ENCODE peak calls at places on chromosomes 2 and 18, in ten cellular contexts. One of them, this sample, is unnamed.

GRCh38 chr18:46199515-46200147 is 95.4 kb downstream of the HAUS1 start:
- DNase-seq in stimulated activated CD8-positive, alpha-beta memory T cell treated with anti-CD3 and anti-CD28 coated beads, Interleukin-7, amount 100 ng/mL, for 4 hours: no peak
- DNase-seq in GF-D8: no peak
- DNase-seq in IMR-90: peak
- DNase-seq in fibroblast of lung: peak
- DNase-seq in kidney: no peak
- DNase-seq in M059J: peak
- DNase-seq in stimulated activated CD4-positive, alpha-beta T cell treated with anti-CD3 and anti-CD28 coated beads, Interleukin-2, amount 100 ng/mL, for 48 hours: no peak
- DNase-seq in caudate nucleus: no peak
- DNase-seq in bronchial epithelial cell: peak
- DNase-seq in this sample: no peak

GRCh38 chr2:134164306-134164705 is 89.6 kb upstream of the MGAT5 start:
- DNase-seq in fibroblast of lung: no peak
- DNase-seq in caudate nucleus: no peak
- DNase-seq in IMR-90: no peak
- DNase-seq in stimulated activated CD8-positive, alpha-beta memory T cell treated with anti-CD3 and anti-CD28 coated beads, Interleukin-7, amount 100 ng/mL, for 4 hours: no peak
- DNase-seq in M059J: no peak
- DNase-seq in stimulated activated CD4-positive, alpha-beta T cell treated with anti-CD3 and anti-CD28 coated beads, Interleukin-2, amount 100 ng/mL, for 48 hours: no peak
- DNase-seq in bronchial epithelial cell: no peak
- DNase-seq in kidney: no peak
- DNase-seq in GF-D8: no peak
- DNase-seq in this sample: no peak

GRCh38 chr18:63292844-63293683 is 26.5 kb downstream of the BCL2 start:
- DNase-seq in fibroblast of lung: no peak
- DNase-seq in stimulated activated CD4-positive, alpha-beta T cell treated with anti-CD3 and anti-CD28 coated beads, Interleukin-2, amount 100 ng/mL, for 48 hours: no peak
- DNase-seq in bronchial epithelial cell: no peak
- DNase-seq in M059J: no peak
- DNase-seq in IMR-90: no peak
- DNase-seq in GF-D8: no peak
- DNase-seq in caudate nucleus: no peak
- DNase-seq in kidney: no peak
- DNase-seq in stimulated activated CD8-positive, alpha-beta memory T cell treated with anti-CD3 and anti-CD28 coated beads, Interleukin-7, amount 100 ng/mL, for 4 hours: no peak
- DNase-seq in this sample: peak

GRCh38 chr2:63818276-63818675 is 23.4 kb upstream of the UGP2 start:
- DNase-seq in bronchial epithelial cell: no peak
- DNase-seq in GF-D8: no peak
- DNase-seq in kidney: no peak
- DNase-seq in M059J: no peak
- DNase-seq in stimulated activated CD8-positive, alpha-beta memory T cell treated with anti-CD3 and anti-CD28 coated beads, Interleukin-7, amount 100 ng/mL, for 4 hours: no peak
- DNase-seq in fibroblast of lung: no peak
- DNase-seq in IMR-90: no peak
- DNase-seq in stimulated activated CD4-positive, alpha-beta T cell treated with anti-CD3 and anti-CD28 coated beads, Interleukin-2, amount 100 ng/mL, for 48 hours: no peak
- DNase-seq in caudate nucleus: no peak
- DNase-seq in this sample: no peak

GRCh38 chr2:670637-671036 is 6.6 kb downstream of the TMEM18 start:
- DNase-seq in IMR-90: no peak
- DNase-seq in stimulated activated CD4-positive, alpha-beta T cell treated with anti-CD3 and anti-CD28 coated beads, Interleukin-2, amount 100 ng/mL, for 48 hours: no peak
- DNase-seq in GF-D8: no peak
- DNase-seq in fibroblast of lung: no peak
- DNase-seq in bronchial epithelial cell: no peak
- DNase-seq in M059J: no peak
- DNase-seq in kidney: no peak
- DNase-seq in caudate nucleus: no peak
- DNase-seq in stimulated activated CD8-positive, alpha-beta memory T cell treated with anti-CD3 and anti-CD28 coated beads, Interleukin-7, amount 100 ng/mL, for 4 hours: no peak
- DNase-seq in this sample: no peak

GRCh38 chr18:48927286-48928080 is 23.3 kb downstream of the SMAD7 start:
- DNase-seq in kidney: no peak
- DNase-seq in GF-D8: no peak
- DNase-seq in stimulated activated CD8-positive, alpha-beta memory T cell treated with anti-CD3 and anti-CD28 coated beads, Interleukin-7, amount 100 ng/mL, for 4 hours: no peak
- DNase-seq in stimulated activated CD4-positive, alpha-beta T cell treated with anti-CD3 and anti-CD28 coated beads, Interleukin-2, amount 100 ng/mL, for 48 hours: no peak
- DNase-seq in bronchial epithelial cell: no peak
- DNase-seq in M059J: no peak
- DNase-seq in fibroblast of lung: no peak
- DNase-seq in IMR-90: no peak
- DNase-seq in caudate nucleus: no peak
- DNase-seq in this sample: no peak

GRCh38 chr2:42123426-42123825 is 45.7 kb upstream of the EML4 start:
- DNase-seq in caudate nucleus: no peak
- DNase-seq in fibroblast of lung: peak
- DNase-seq in stimulated activated CD8-positive, alpha-beta memory T cell treated with anti-CD3 and anti-CD28 coated beads, Interleukin-7, amount 100 ng/mL, for 4 hours: no peak
- DNase-seq in M059J: no peak
- DNase-seq in IMR-90: no peak
- DNase-seq in bronchial epithelial cell: no peak
- DNase-seq in GF-D8: no peak
- DNase-seq in stimulated activated CD4-positive, alpha-beta T cell treated with anti-CD3 and anti-CD28 coated beads, Interleukin-2, amount 100 ng/mL, for 48 hours: no peak
- DNase-seq in kidney: no peak
- DNase-seq in this sample: no peak

GRCh38 chr2:219155054-219155644 is 5.5 kb downstream of the NHEJ1 start:
- DNase-seq in stimulated activated CD8-positive, alpha-beta memory T cell treated with anti-CD3 and anti-CD28 coated beads, Interleukin-7, amount 100 ng/mL, for 4 hours: no peak
- DNase-seq in bronchial epithelial cell: peak
- DNase-seq in caudate nucleus: no peak
- DNase-seq in M059J: peak
- DNase-seq in IMR-90: peak
- DNase-seq in GF-D8: peak
- DNase-seq in kidney: no peak
- DNase-seq in stimulated activated CD4-positive, alpha-beta T cell treated with anti-CD3 and anti-CD28 coated beads, Interleukin-2, amount 100 ng/mL, for 48 hours: peak
- DNase-seq in fibroblast of lung: peak
- DNase-seq in this sample: no peak

GRCh38 chr2:29382486-29382885 is 267.3 kb downstream of the CLIP4 start:
- DNase-seq in M059J: no peak
- DNase-seq in IMR-90: no peak
- DNase-seq in stimulated activated CD4-positive, alpha-beta T cell treated with anti-CD3 and anti-CD28 coated beads, Interleukin-2, amount 100 ng/mL, for 48 hours: no peak
- DNase-seq in bronchial epithelial cell: no peak
- DNase-seq in fibroblast of lung: no peak
- DNase-seq in kidney: no peak
- DNase-seq in GF-D8: no peak
- DNase-seq in caudate nucleus: no peak
- DNase-seq in stimulated activated CD8-positive, alpha-beta memory T cell treated with anti-CD3 and anti-CD28 coated beads, Interleukin-7, amount 100 ng/mL, for 4 hours: no peak
- DNase-seq in this sample: no peak

GRCh38 chr2:239800785-239801184 is 224.4 kb downstream of the NDUFA10 start:
- DNase-seq in GF-D8: no peak
- DNase-seq in bronchial epithelial cell: no peak
- DNase-seq in caudate nucleus: no peak
- DNase-seq in stimulated activated CD8-positive, alpha-beta memory T cell treated with anti-CD3 and anti-CD28 coated beads, Interleukin-7, amount 100 ng/mL, for 4 hours: no peak
- DNase-seq in kidney: no peak
- DNase-seq in stimulated activated CD4-positive, alpha-beta T cell treated with anti-CD3 and anti-CD28 coated beads, Interleukin-2, amount 100 ng/mL, for 48 hours: no peak
- DNase-seq in M059J: no peak
- DNase-seq in fibroblast of lung: no peak
- DNase-seq in IMR-90: no peak
- DNase-seq in this sample: no peak

GRCh38 chr2:10935953-10936942 is 24.5 kb downstream of the KCNF1 start:
- DNase-seq in GF-D8: no peak
- DNase-seq in caudate nucleus: no peak
- DNase-seq in stimulated activated CD8-positive, alpha-beta memory T cell treated with anti-CD3 and anti-CD28 coated beads, Interleukin-7, amount 100 ng/mL, for 4 hours: no peak
- DNase-seq in fibroblast of lung: peak
- DNase-seq in stimulated activated CD4-positive, alpha-beta T cell treated with anti-CD3 and anti-CD28 coated beads, Interleukin-2, amount 100 ng/mL, for 48 hours: no peak
- DNase-seq in kidney: no peak
- DNase-seq in M059J: peak
- DNase-seq in IMR-90: peak
- DNase-seq in bronchial epithelial cell: peak
- DNase-seq in this sample: no peak

GRCh38 chr2:206079699-206080465 is 6.1 kb downstream of the INO80D start:
- DNase-seq in bronchial epithelial cell: no peak
- DNase-seq in IMR-90: no peak
- DNase-seq in stimulated activated CD4-positive, alpha-beta T cell treated with anti-CD3 and anti-CD28 coated beads, Interleukin-2, amount 100 ng/mL, for 48 hours: no peak
- DNase-seq in kidney: no peak
- DNase-seq in stimulated activated CD8-positive, alpha-beta memory T cell treated with anti-CD3 and anti-CD28 coated beads, Interleukin-7, amount 100 ng/mL, for 4 hours: no peak
- DNase-seq in fibroblast of lung: no peak
- DNase-seq in M059J: no peak
- DNase-seq in GF-D8: no peak
- DNase-seq in caudate nucleus: no peak
- DNase-seq in this sample: no peak

GRCh38 chr2:17646096-17646554 is 105.6 kb downstream of the VSNL1 start:
- DNase-seq in stimulated activated CD8-positive, alpha-beta memory T cell treated with anti-CD3 and anti-CD28 coated beads, Interleukin-7, amount 100 ng/mL, for 4 hours: no peak
- DNase-seq in fibroblast of lung: peak
- DNase-seq in IMR-90: peak
- DNase-seq in stimulated activated CD4-positive, alpha-beta T cell treated with anti-CD3 and anti-CD28 coated beads, Interleukin-2, amount 100 ng/mL, for 48 hours: peak
- DNase-seq in bronchial epithelial cell: peak
- DNase-seq in kidney: no peak
- DNase-seq in GF-D8: no peak
- DNase-seq in caudate nucleus: no peak
- DNase-seq in M059J: peak
- DNase-seq in this sample: peak

GRCh38 chr18:5456577-5457466 is 87.0 kb downstream of the EPB41L3 start:
- DNase-seq in fibroblast of lung: peak
- DNase-seq in GF-D8: no peak
- DNase-seq in kidney: peak
- DNase-seq in stimulated activated CD8-positive, alpha-beta memory T cell treated with anti-CD3 and anti-CD28 coated beads, Interleukin-7, amount 100 ng/mL, for 4 hours: no peak
- DNase-seq in IMR-90: peak
- DNase-seq in stimulated activated CD4-positive, alpha-beta T cell treated with anti-CD3 and anti-CD28 coated beads, Interleukin-2, amount 100 ng/mL, for 48 hours: peak
- DNase-seq in M059J: peak
- DNase-seq in caudate nucleus: no peak
- DNase-seq in bronchial epithelial cell: no peak
- DNase-seq in this sample: no peak

GRCh38 chr2:6863792-6864191 is 1.9 kb downstream of the CMPK2 start:
- DNase-seq in stimulated activated CD8-positive, alpha-beta memory T cell treated with anti-CD3 and anti-CD28 coated beads, Interleukin-7, amount 100 ng/mL, for 4 hours: no peak
- DNase-seq in GF-D8: no peak
- DNase-seq in stimulated activated CD4-positive, alpha-beta T cell treated with anti-CD3 and anti-CD28 coated beads, Interleukin-2, amount 100 ng/mL, for 48 hours: no peak
- DNase-seq in caudate nucleus: no peak
- DNase-seq in fibroblast of lung: no peak
- DNase-seq in IMR-90: no peak
- DNase-seq in kidney: peak
- DNase-seq in bronchial epithelial cell: no peak
- DNase-seq in M059J: no peak
- DNase-seq in this sample: no peak

GRCh38 chr2:17644997-17645715 is 104.7 kb downstream of the VSNL1 start:
- DNase-seq in stimulated activated CD8-positive, alpha-beta memory T cell treated with anti-CD3 and anti-CD28 coated beads, Interleukin-7, amount 100 ng/mL, for 4 hours: no peak
- DNase-seq in fibroblast of lung: peak
- DNase-seq in IMR-90: peak
- DNase-seq in GF-D8: no peak
- DNase-seq in M059J: no peak
- DNase-seq in kidney: no peak
- DNase-seq in stimulated activated CD4-positive, alpha-beta T cell treated with anti-CD3 and anti-CD28 coated beads, Interleukin-2, amount 100 ng/mL, for 48 hours: no peak
- DNase-seq in bronchial epithelial cell: peak
- DNase-seq in caudate nucleus: no peak
- DNase-seq in this sample: no peak

GRCh38 chr18:73669299-73669698 is 478.3 kb downstream of the FBXO15 start:
- DNase-seq in stimulated activated CD8-positive, alpha-beta memory T cell treated with anti-CD3 and anti-CD28 coated beads, Interleukin-7, amount 100 ng/mL, for 4 hours: no peak
- DNase-seq in GF-D8: no peak
- DNase-seq in kidney: no peak
- DNase-seq in fibroblast of lung: peak
- DNase-seq in stimulated activated CD4-positive, alpha-beta T cell treated with anti-CD3 and anti-CD28 coated beads, Interleukin-2, amount 100 ng/mL, for 48 hours: no peak
- DNase-seq in caudate nucleus: no peak
- DNase-seq in M059J: peak
- DNase-seq in IMR-90: peak
- DNase-seq in bronchial epithelial cell: peak
- DNase-seq in this sample: no peak

GRCh38 chr2:45778720-45779171 is 127.3 kb downstream of the PRKCE start:
- DNase-seq in bronchial epithelial cell: peak
- DNase-seq in IMR-90: peak
- DNase-seq in GF-D8: peak
- DNase-seq in caudate nucleus: no peak
- DNase-seq in kidney: no peak
- DNase-seq in stimulated activated CD8-positive, alpha-beta memory T cell treated with anti-CD3 and anti-CD28 coated beads, Interleukin-7, amount 100 ng/mL, for 4 hours: peak
- DNase-seq in stimulated activated CD4-positive, alpha-beta T cell treated with anti-CD3 and anti-CD28 coated beads, Interleukin-2, amount 100 ng/mL, for 48 hours: peak
- DNase-seq in fibroblast of lung: peak
- DNase-seq in M059J: peak
- DNase-seq in this sample: peak

GRCh38 chr2:220373878-220374277 is 746.4 kb downstream of the SLC4A3 start:
- DNase-seq in bronchial epithelial cell: peak
- DNase-seq in kidney: no peak
- DNase-seq in fibroblast of lung: peak
- DNase-seq in M059J: no peak
- DNase-seq in caudate nucleus: no peak
- DNase-seq in stimulated activated CD8-positive, alpha-beta memory T cell treated with anti-CD3 and anti-CD28 coated beads, Interleukin-7, amount 100 ng/mL, for 4 hours: no peak
- DNase-seq in stimulated activated CD4-positive, alpha-beta T cell treated with anti-CD3 and anti-CD28 coated beads, Interleukin-2, amount 100 ng/mL, for 48 hours: no peak
- DNase-seq in GF-D8: no peak
- DNase-seq in IMR-90: peak
- DNase-seq in this sample: no peak

GRCh38 chr2:119771331-119771730 is 11.6 kb downstream of the PTPN4 start:
- DNase-seq in M059J: no peak
- DNase-seq in stimulated activated CD4-positive, alpha-beta T cell treated with anti-CD3 and anti-CD28 coated beads, Interleukin-2, amount 100 ng/mL, for 48 hours: no peak
- DNase-seq in IMR-90: no peak
- DNase-seq in kidney: no peak
- DNase-seq in bronchial epithelial cell: no peak
- DNase-seq in caudate nucleus: no peak
- DNase-seq in GF-D8: no peak
- DNase-seq in fibroblast of lung: no peak
- DNase-seq in stimulated activated CD8-positive, alpha-beta memory T cell treated with anti-CD3 and anti-CD28 coated beads, Interleukin-7, amount 100 ng/mL, for 4 hours: no peak
- DNase-seq in this sample: no peak

GRCh38 chr2:64112016-64112415 is 32.2 kb downstream of the PELI1 start:
- DNase-seq in fibroblast of lung: no peak
- DNase-seq in IMR-90: no peak
- DNase-seq in GF-D8: no peak
- DNase-seq in M059J: no peak
- DNase-seq in kidney: no peak
- DNase-seq in bronchial epithelial cell: no peak
- DNase-seq in stimulated activated CD8-positive, alpha-beta memory T cell treated with anti-CD3 and anti-CD28 coated beads, Interleukin-7, amount 100 ng/mL, for 4 hours: no peak
- DNase-seq in caudate nucleus: no peak
- DNase-seq in stimulated activated CD4-positive, alpha-beta T cell treated with anti-CD3 and anti-CD28 coated beads, Interleukin-2, amount 100 ng/mL, for 48 hours: no peak
- DNase-seq in this sample: no peak

GRCh38 chr2:66581461-66582363 is 146.8 kb downstream of the MEIS1 start:
- DNase-seq in caudate nucleus: no peak
- DNase-seq in GF-D8: no peak
- DNase-seq in bronchial epithelial cell: no peak
- DNase-seq in M059J: peak
- DNase-seq in IMR-90: peak
- DNase-seq in kidney: peak
- DNase-seq in stimulated activated CD4-positive, alpha-beta T cell treated with anti-CD3 and anti-CD28 coated beads, Interleukin-2, amount 100 ng/mL, for 48 hours: no peak
- DNase-seq in fibroblast of lung: peak
- DNase-seq in stimulated activated CD8-positive, alpha-beta memory T cell treated with anti-CD3 and anti-CD28 coated beads, Interleukin-7, amount 100 ng/mL, for 4 hours: no peak
- DNase-seq in this sample: no peak

GRCh38 chr2:171172980-171173542 is 12.4 kb upstream of the TLK1 start:
- DNase-seq in caudate nucleus: no peak
- DNase-seq in stimulated activated CD8-positive, alpha-beta memory T cell treated with anti-CD3 and anti-CD28 coated beads, Interleukin-7, amount 100 ng/mL, for 4 hours: no peak
- DNase-seq in bronchial epithelial cell: peak
- DNase-seq in kidney: no peak
- DNase-seq in M059J: no peak
- DNase-seq in IMR-90: peak
- DNase-seq in stimulated activated CD4-positive, alpha-beta T cell treated with anti-CD3 and anti-CD28 coated beads, Interleukin-2, amount 100 ng/mL, for 48 hours: no peak
- DNase-seq in GF-D8: no peak
- DNase-seq in fibroblast of lung: no peak
- DNase-seq in this sample: peak

GRCh38 chr18:78376036-78376435 is 603.6 kb upstream of the SALL3 start:
- DNase-seq in stimulated activated CD8-positive, alpha-beta memory T cell treated with anti-CD3 and anti-CD28 coated beads, Interleukin-7, amount 100 ng/mL, for 4 hours: no peak
- DNase-seq in M059J: no peak
- DNase-seq in stimulated activated CD4-positive, alpha-beta T cell treated with anti-CD3 and anti-CD28 coated beads, Interleukin-2, amount 100 ng/mL, for 48 hours: no peak
- DNase-seq in GF-D8: no peak
- DNase-seq in bronchial epithelial cell: no peak
- DNase-seq in fibroblast of lung: no peak
- DNase-seq in kidney: no peak
- DNase-seq in IMR-90: no peak
- DNase-seq in caudate nucleus: no peak
- DNase-seq in this sample: no peak

GRCh38 chr18:57431512-57432080 is 3.6 kb upstream of the ONECUT2 start:
- DNase-seq in stimulated activated CD8-positive, alpha-beta memory T cell treated with anti-CD3 and anti-CD28 coated beads, Interleukin-7, amount 100 ng/mL, for 4 hours: no peak
- DNase-seq in kidney: no peak
- DNase-seq in IMR-90: no peak
- DNase-seq in fibroblast of lung: no peak
- DNase-seq in GF-D8: no peak
- DNase-seq in stimulated activated CD4-positive, alpha-beta T cell treated with anti-CD3 and anti-CD28 coated beads, Interleukin-2, amount 100 ng/mL, for 48 hours: no peak
- DNase-seq in caudate nucleus: no peak
- DNase-seq in bronchial epithelial cell: no peak
- DNase-seq in M059J: no peak
- DNase-seq in this sample: no peak

GRCh38 chr2:41716497-41716896 is 331.3 kb upstream of the PKDCC start:
- DNase-seq in M059J: no peak
- DNase-seq in caudate nucleus: no peak
- DNase-seq in kidney: no peak
- DNase-seq in GF-D8: no peak
- DNase-seq in fibroblast of lung: no peak
- DNase-seq in bronchial epithelial cell: no peak
- DNase-seq in stimulated activated CD4-positive, alpha-beta T cell treated with anti-CD3 and anti-CD28 coated beads, Interleukin-2, amount 100 ng/mL, for 48 hours: no peak
- DNase-seq in IMR-90: no peak
- DNase-seq in stimulated activated CD8-positive, alpha-beta memory T cell treated with anti-CD3 and anti-CD28 coated beads, Interleukin-7, amount 100 ng/mL, for 4 hours: no peak
- DNase-seq in this sample: no peak

GRCh38 chr18:36544036-36544725 is 246.7 kb downstream of the FHOD3 start:
- DNase-seq in bronchial epithelial cell: peak
- DNase-seq in caudate nucleus: no peak
- DNase-seq in GF-D8: no peak
- DNase-seq in kidney: peak
- DNase-seq in stimulated activated CD4-positive, alpha-beta T cell treated with anti-CD3 and anti-CD28 coated beads, Interleukin-2, amount 100 ng/mL, for 48 hours: no peak
- DNase-seq in IMR-90: no peak
- DNase-seq in stimulated activated CD8-positive, alpha-beta memory T cell treated with anti-CD3 and anti-CD28 coated beads, Interleukin-7, amount 100 ng/mL, for 4 hours: no peak
- DNase-seq in M059J: no peak
- DNase-seq in fibroblast of lung: peak
- DNase-seq in this sample: no peak

GRCh38 chr2:96568094-96568493 is 31.5 kb downstream of the ARID5A start:
- DNase-seq in caudate nucleus: no peak
- DNase-seq in M059J: no peak
- DNase-seq in kidney: no peak
- DNase-seq in stimulated activated CD8-positive, alpha-beta memory T cell treated with anti-CD3 and anti-CD28 coated beads, Interleukin-7, amount 100 ng/mL, for 4 hours: no peak
- DNase-seq in fibroblast of lung: no peak
- DNase-seq in stimulated activated CD4-positive, alpha-beta T cell treated with anti-CD3 and anti-CD28 coated beads, Interleukin-2, amount 100 ng/mL, for 48 hours: no peak
- DNase-seq in bronchial epithelial cell: no peak
- DNase-seq in IMR-90: no peak
- DNase-seq in GF-D8: no peak
- DNase-seq in this sample: no peak

This sample was measured in NK-92 treated with Interleukin-12 subunit alpha and Interleukin-12 subunit beta, amount 100 ng/mL, for 24 hours.